ENCODE peak calls at places on chromosomes 7 and 10, in four cellular contexts. One of them, this sample, is unnamed.

GRCh38 chr10:46296629-46297275 is 10.0 kb downstream of the ANTXRL start:
- DNase-seq in lower lobe of right lung: no peak
- DNase-seq in cardiac fibroblast: no peak
- DNase-seq in CD8-positive, alpha-beta T cell: no peak
- DNase-seq in this sample: no peak

GRCh38 chr7:135251502-135252327 is 18.1 kb downstream of the STRA8 start:
- DNase-seq in CD8-positive, alpha-beta T cell: no peak
- DNase-seq in lower lobe of right lung: no peak
- DNase-seq in cardiac fibroblast: no peak
- DNase-seq in this sample: no peak

GRCh38 chr10:129754211-129755050 is 209.6 kb downstream of the EBF3 start:
- DNase-seq in cardiac fibroblast: no peak
- DNase-seq in lower lobe of right lung: peak
- DNase-seq in CD8-positive, alpha-beta T cell: no peak
- DNase-seq in this sample: no peak

GRCh38 chr10:19638173-19638872 is 177.9 kb upstream of the PLXDC2 start:
- DNase-seq in cardiac fibroblast: peak
- DNase-seq in CD8-positive, alpha-beta T cell: no peak
- DNase-seq in lower lobe of right lung: no peak
- DNase-seq in this sample: peak

GRCh38 chr7:68697821-68698280 is 900.4 kb upstream of the AUTS2 start:
- DNase-seq in cardiac fibroblast: no peak
- DNase-seq in CD8-positive, alpha-beta T cell: no peak
- DNase-seq in lower lobe of right lung: no peak
- DNase-seq in this sample: no peak

GRCh38 chr7:20083781-20084180 is 133.4 kb downstream of the MACC1 start:
- DNase-seq in lower lobe of right lung: no peak
- DNase-seq in CD8-positive, alpha-beta T cell: no peak
- DNase-seq in cardiac fibroblast: peak
- DNase-seq in this sample: peak

GRCh38 chr7:143416565-143417149 is 8.0 kb upstream of the EPHA1 start:
- DNase-seq in lower lobe of right lung: no peak
- DNase-seq in cardiac fibroblast: peak
- DNase-seq in CD8-positive, alpha-beta T cell: no peak
- DNase-seq in this sample: peak

GRCh38 chr7:155874411-155874810 is 62.1 kb upstream of the SHH start:
- DNase-seq in lower lobe of right lung: no peak
- DNase-seq in cardiac fibroblast: no peak
- DNase-seq in CD8-positive, alpha-beta T cell: no peak
- DNase-seq in this sample: no peak

GRCh38 chr7:12757443-12757842 is 70.0 kb downstream of the ARL4A start:
- DNase-seq in cardiac fibroblast: peak
- DNase-seq in lower lobe of right lung: no peak
- DNase-seq in CD8-positive, alpha-beta T cell: no peak
- DNase-seq in this sample: peak

GRCh38 chr7:47535033-47535703 is 46.7 kb downstream of the TNS3 start:
- DNase-seq in lower lobe of right lung: no peak
- DNase-seq in CD8-positive, alpha-beta T cell: no peak
- DNase-seq in cardiac fibroblast: no peak
- DNase-seq in this sample: no peak

GRCh38 chr7:77606561-77606960 is 69.5 kb downstream of the PTPN12 start:
- DNase-seq in CD8-positive, alpha-beta T cell: no peak
- DNase-seq in lower lobe of right lung: no peak
- DNase-seq in cardiac fibroblast: no peak
- DNase-seq in this sample: no peak

GRCh38 chr7:28956608-28957063 is 1.5 kb downstream of the TRIL start:
- DNase-seq in lower lobe of right lung: peak
- DNase-seq in cardiac fibroblast: peak
- DNase-seq in CD8-positive, alpha-beta T cell: no peak
- DNase-seq in this sample: no peak

GRCh38 chr10:71281646-71282322 is 37.3 kb upstream of the SLC29A3 start:
- DNase-seq in lower lobe of right lung: no peak
- DNase-seq in cardiac fibroblast: no peak
- DNase-seq in CD8-positive, alpha-beta T cell: no peak
- DNase-seq in this sample: no peak

GRCh38 chr7:82210422-82211184 is 233.0 kb downstream of the CACNA2D1 start:
- DNase-seq in cardiac fibroblast: peak
- DNase-seq in lower lobe of right lung: no peak
- DNase-seq in CD8-positive, alpha-beta T cell: no peak
- DNase-seq in this sample: no peak

GRCh38 chr7:75740846-75741497 is 2.2 kb upstream of the HIP1 start:
- DNase-seq in CD8-positive, alpha-beta T cell: no peak
- DNase-seq in lower lobe of right lung: peak
- DNase-seq in cardiac fibroblast: peak
- DNase-seq in this sample: no peak

GRCh38 chr10:6667679-6668270 is 87.7 kb upstream of the PRKCQ start:
- DNase-seq in CD8-positive, alpha-beta T cell: no peak
- DNase-seq in lower lobe of right lung: no peak
- DNase-seq in cardiac fibroblast: peak
- DNase-seq in this sample: peak

GRCh38 chr10:77834540-77834939 is 92.0 kb downstream of the DLG5 start:
- DNase-seq in cardiac fibroblast: no peak
- DNase-seq in CD8-positive, alpha-beta T cell: no peak
- DNase-seq in lower lobe of right lung: no peak
- DNase-seq in this sample: no peak

GRCh38 chr10:52639652-52640051 is 132.9 kb downstream of the MBL2 start:
- DNase-seq in cardiac fibroblast: no peak
- DNase-seq in lower lobe of right lung: no peak
- DNase-seq in CD8-positive, alpha-beta T cell: no peak
- DNase-seq in this sample: no peak

GRCh38 chr10:123227706-123228105 is 73.5 kb downstream of the BUB3 start:
- DNase-seq in lower lobe of right lung: no peak
- DNase-seq in CD8-positive, alpha-beta T cell: no peak
- DNase-seq in cardiac fibroblast: no peak
- DNase-seq in this sample: no peak

GRCh38 chr10:131260031-131260430 is 51.5 kb downstream of the TCERG1L start:
- DNase-seq in cardiac fibroblast: no peak
- DNase-seq in lower lobe of right lung: peak
- DNase-seq in CD8-positive, alpha-beta T cell: no peak
- DNase-seq in this sample: no peak

GRCh38 chr10:112639291-112639690 is 192.3 kb downstream of the VTI1A start:
- DNase-seq in CD8-positive, alpha-beta T cell: no peak
- DNase-seq in lower lobe of right lung: no peak
- DNase-seq in cardiac fibroblast: peak
- DNase-seq in this sample: peak

GRCh38 chr7:97027427-97028234 is 3.0 kb upstream of the DLX5 start:
- DNase-seq in cardiac fibroblast: peak
- DNase-seq in lower lobe of right lung: peak
- DNase-seq in CD8-positive, alpha-beta T cell: peak
- DNase-seq in this sample: peak
- TF ChIP-seq CTCF in cardiac fibroblast: peak
- TF ChIP-seq CTCF in lower lobe of right lung: peak
- TF ChIP-seq CTCF in CD8-positive, alpha-beta T cell: peak
- TF ChIP-seq CTCF in this sample: peak

GRCh38 chr10:29437871-29438270 is 149.0 kb downstream of the LYZL1 start:
- DNase-seq in CD8-positive, alpha-beta T cell: no peak
- DNase-seq in cardiac fibroblast: no peak
- DNase-seq in lower lobe of right lung: no peak
- DNase-seq in this sample: no peak
- H3K4me3 ChIP-seq in CD8-positive, alpha-beta T cell: no peak
- H3K4me3 ChIP-seq in cardiac fibroblast: no peak
- H3K4me3 ChIP-seq in lower lobe of right lung: no peak
- H3K4me3 ChIP-seq in this sample: no peak

GRCh38 chr10:84543077-84543476 is 214.7 kb downstream of the CCSER2 start:
- DNase-seq in cardiac fibroblast: no peak
- DNase-seq in lower lobe of right lung: no peak
- DNase-seq in CD8-positive, alpha-beta T cell: no peak
- DNase-seq in this sample: no peak

GRCh38 chr10:84540022-84540616 is 211.7 kb downstream of the CCSER2 start:
- DNase-seq in CD8-positive, alpha-beta T cell: no peak
- DNase-seq in lower lobe of right lung: no peak
- DNase-seq in cardiac fibroblast: peak
- DNase-seq in this sample: peak

GRCh38 chr10:84540617-84541288 is 212.4 kb downstream of the CCSER2 start:
- DNase-seq in lower lobe of right lung: peak
- DNase-seq in cardiac fibroblast: peak
- DNase-seq in CD8-positive, alpha-beta T cell: peak
- DNase-seq in this sample: peak

GRCh38 chr10:84542552-84542951 is 214.2 kb downstream of the CCSER2 start:
- DNase-seq in cardiac fibroblast: no peak
- DNase-seq in lower lobe of right lung: no peak
- DNase-seq in CD8-positive, alpha-beta T cell: no peak
- DNase-seq in this sample: no peak

GRCh38 chr10:84541289-84541637 is 212.9 kb downstream of the CCSER2 start:
- DNase-seq in cardiac fibroblast: no peak
- DNase-seq in CD8-positive, alpha-beta T cell: no peak
- DNase-seq in lower lobe of right lung: no peak
- DNase-seq in this sample: no peak
- TF ChIP-seq CTCF in cardiac fibroblast: no peak
- TF ChIP-seq CTCF in CD8-positive, alpha-beta T cell: no peak
- TF ChIP-seq CTCF in lower lobe of right lung: no peak
- TF ChIP-seq CTCF in this sample: no peak

DNA sequence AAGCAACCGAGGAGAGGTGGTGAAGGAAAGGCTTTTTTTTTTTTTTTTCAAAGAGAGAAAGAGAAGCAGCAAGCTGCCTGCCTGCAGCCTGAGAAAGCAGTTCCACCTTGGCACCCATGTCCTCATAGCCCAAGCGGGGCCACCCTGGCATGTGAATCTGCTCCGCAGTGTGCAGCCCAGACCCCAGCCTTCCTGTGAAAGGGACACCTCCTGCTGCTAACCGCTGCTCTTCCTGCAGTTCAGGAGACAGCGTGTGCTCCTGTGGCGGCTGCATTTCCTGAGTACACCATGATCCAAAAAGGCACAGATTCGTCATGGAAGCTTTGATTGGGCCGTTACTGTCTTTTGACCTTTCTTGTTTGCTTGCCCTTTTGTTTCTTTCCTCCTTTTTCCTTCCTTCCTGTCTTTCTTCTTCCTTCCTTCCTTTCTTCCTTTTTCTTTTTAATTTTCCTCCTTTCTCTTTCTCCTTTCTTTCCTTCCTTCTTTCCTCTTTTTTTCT is 38.1 kb downstream of the IKZF1 start:
- DNase-seq in CD8-positive, alpha-beta T cell: peak
- DNase-seq in lower lobe of right lung: peak
- DNase-seq in cardiac fibroblast: peak
- DNase-seq in this sample: no peak
- H3K4me3 ChIP-seq in CD8-positive, alpha-beta T cell: peak
- H3K4me3 ChIP-seq in lower lobe of right lung: no peak
- H3K4me3 ChIP-seq in cardiac fibroblast: no peak
- H3K4me3 ChIP-seq in this sample: no peak

GRCh38 chr7:148962515-148962822 is 65.8 kb downstream of the PDIA4 start:
- DNase-seq in cardiac fibroblast: no peak
- DNase-seq in CD8-positive, alpha-beta T cell: no peak
- DNase-seq in lower lobe of right lung: no peak
- DNase-seq in this sample: no peak

GRCh38 chr7:148963583-148964509 is 64.5 kb downstream of the PDIA4 start:
- DNase-seq in cardiac fibroblast: peak
- DNase-seq in lower lobe of right lung: no peak
- DNase-seq in CD8-positive, alpha-beta T cell: no peak
- DNase-seq in this sample: peak

GRCh38 chr7:148962823-148963582 is 65.3 kb downstream of the PDIA4 start:
- DNase-seq in lower lobe of right lung: peak
- DNase-seq in CD8-positive, alpha-beta T cell: peak
- DNase-seq in cardiac fibroblast: peak
- DNase-seq in this sample: peak

GRCh38 chr7:148964510-148965267 is 63.6 kb downstream of the PDIA4 start:
- DNase-seq in cardiac fibroblast: peak
- DNase-seq in CD8-positive, alpha-beta T cell: no peak
- DNase-seq in lower lobe of right lung: no peak
- DNase-seq in this sample: no peak

GRCh38 chr7:148967032-148967372 is 61.3 kb downstream of the PDIA4 start:
- DNase-seq in cardiac fibroblast: no peak
- DNase-seq in lower lobe of right lung: no peak
- DNase-seq in CD8-positive, alpha-beta T cell: no peak
- DNase-seq in this sample: no peak
- TF ChIP-seq CTCF in cardiac fibroblast: no peak
- TF ChIP-seq CTCF in lower lobe of right lung: peak
- TF ChIP-seq CTCF in CD8-positive, alpha-beta T cell: peak
- TF ChIP-seq CTCF in this sample: no peak